ENCODE peak calls at places on chromosomes 12 and 14, in six cellular contexts. Z is MG63; D is left ventricle myocardium superior; S is activated CD4-positive, alpha-beta memory T cell treated with anti-CD3 and anti-CD28 coated beads, Interleukin-2, amount 10 ng/mL, durations not matched to agents 7 days and 5 days; R is cardiac muscle cell; X is left lobe of liver. V is an unnamed sample.

GRCh38 chr14:63578300-63578699 is 35.1 kb upstream of the PPP2R5E start:
- DNase-seq in D (no peak), X (no peak), R (no peak), S (no peak), Z (no peak), V (no peak)

GRCh38 chr14:30808576-30808975 is 65.8 kb upstream of the COCH start:
- DNase-seq in Z (no peak), X (no peak), R (no peak), S (no peak), D (no peak), V (no peak)

GRCh38 chr14:95069018-95069417 is 88.3 kb downstream of the DICER1 start:
- DNase-seq in X (peak), R (no peak), S (no peak), D (no peak), Z (no peak), V (no peak)

GRCh38 chr14:88421286-88421685 is 35.8 kb downstream of the SPATA7 start:
- DNase-seq in D (no peak), X (no peak), S (no peak), R (no peak), Z (no peak), V (no peak)

GRCh38 chr14:76376001-76376404 is at the start of gene ESRRB:
- DNase-seq in R (peak), S (no peak), Z (no peak), X (no peak), D (no peak), V (no peak)

GRCh38 chr12:114671664-114672476 is 12.1 kb downstream of the TBX3 start:
- DNase-seq in D (no peak), X (no peak), R (no peak), Z (no peak), S (no peak), V (no peak)

GRCh38 chr14:101250336-101250947 is 310.9 kb upstream of the DIO3 start:
- DNase-seq in D (no peak), S (no peak), Z (no peak), X (no peak), R (no peak), V (no peak)

GRCh38 chr12:46370792-46371717 is 1.5 kb downstream of the SLC38A2 start:
- DNase-seq in R (peak), D (peak), X (peak), Z (peak), S (peak), V (peak)

GRCh38 chr12:57722716-57723629 is 15.6 kb downstream of the AGAP2 start:
- DNase-seq in R (no peak), Z (no peak), D (no peak), S (no peak), X (no peak), V (peak)

GRCh38 chr14:54564799-54565235 is 2.1 kb upstream of the SAMD4A start:
- DNase-seq in S (no peak), D (no peak), R (no peak), Z (peak), X (no peak), V (no peak)

GRCh38 chr12:127241056-127241830 is 1025.7 kb upstream of the TMEM132C start:
- DNase-seq in R (no peak), S (no peak), D (no peak), X (peak), Z (no peak), V (no peak)

GRCh38 chr12:8493084-8493483 is 20.2 kb upstream of the CLEC4D start:
- DNase-seq in R (no peak), Z (no peak), X (no peak), S (peak), D (no peak), V (no peak)

GRCh38 chr12:80400591-80400991 is 43.4 kb upstream of the PTPRQ start:
- DNase-seq in S (no peak), X (no peak), R (no peak), D (peak), Z (peak), V (no peak)

GRCh38 chr12:49974231-49974675 is 1.5 kb downstream of the AQP6 start:
- DNase-seq in R (peak), X (peak), D (peak), Z (no peak), S (no peak), V (no peak)

GRCh38 chr14:51337520-51337919 is 97.5 kb downstream of the TMX1 start:
- DNase-seq in X (no peak), D (no peak), Z (peak), S (no peak), R (no peak), V (peak)

GRCh38 chr14:46054526-46054925 is 597.1 kb downstream of the RPL10L start:
- DNase-seq in S (no peak), Z (no peak), R (no peak), X (no peak), D (no peak), V (no peak)

GRCh38 chr14:81625343-81625742 is 91.7 kb upstream of the SEL1L start:
- DNase-seq in S (no peak), X (no peak), Z (no peak), R (peak), D (no peak), V (peak)

GRCh38 chr14:101780390-101780789 is 18.9 kb downstream of the PPP2R5C start:
- DNase-seq in X (no peak), D (no peak), S (no peak), Z (no peak), R (no peak), V (no peak)

GRCh38 chr14:95935228-95935822 is 58.7 kb downstream of the TUNAR start:
- DNase-seq in X (no peak), D (no peak), S (no peak), R (peak), Z (peak), V (no peak)

GRCh38 chr12:10705655-10706054 is 17.5 kb downstream of the YBX3 start:
- DNase-seq in Z (no peak), S (no peak), X (no peak), R (no peak), D (no peak), V (no peak)

GRCh38 chr14:36748814-36749213 is 87.2 kb downstream of the PAX9 start:
- DNase-seq in X (no peak), R (no peak), Z (no peak), S (no peak), D (no peak), V (no peak)

GRCh38 chr14:61477845-61478438 is 156.6 kb downstream of the PRKCH start:
- DNase-seq in D (peak), R (no peak), X (peak), Z (peak), S (peak), V (no peak)

GRCh38 chr14:77838756-77839565 is 39.1 kb downstream of the ADCK1 start:
- DNase-seq in Z (no peak), X (no peak), D (no peak), R (no peak), S (no peak), V (no peak)

GRCh38 chr14:24398298-24398942 is 383 bp upstream of the NYNRIN start:
- DNase-seq in S (no peak), Z (no peak), R (peak), D (peak), X (no peak), V (no peak)

GRCh38 chr14:34785223-34786006 is 71.0 kb upstream of the CFL2 start:
- DNase-seq in X (no peak), D (no peak), S (no peak), R (no peak), Z (no peak), V (no peak)

GRCh38 chr14:71594828-71595227 is 337.4 kb upstream of the RGS6 start:
- DNase-seq in X (no peak), D (no peak), R (no peak), S (no peak), Z (no peak), V (no peak)

GRCh38 chr12:6376079-6376941 is 947 bp upstream of the SCNN1A start:
- DNase-seq in X (no peak), S (no peak), Z (peak), R (peak), D (peak), V (no peak)